ENCODE peak calls at places on chromosome 16, in nine cellular contexts. One of them, this sample, is unnamed.

GRCh38 chr16:83206426-83206825 is 579.7 kb downstream of the CDH13 start:
- DNase-seq in prostate gland: no peak
- DNase-seq in naive thymus-derived CD4-positive, alpha-beta T cell: no peak
- DNase-seq in uterus: no peak
- DNase-seq in MM.1S: no peak
- DNase-seq in brain microvascular endothelial cell: peak; percentile 45
- DNase-seq in HFF-Myc: no peak
- DNase-seq in cardiac fibroblast: peak; percentile 22
- DNase-seq in astrocyte: peak; percentile 37
- DNase-seq in this sample: no peak

GRCh38 chr16:8725513-8726178 is 51.2 kb downstream of the ABAT start:
- DNase-seq in uterus: no peak
- DNase-seq in brain microvascular endothelial cell: no peak
- DNase-seq in HFF-Myc: no peak
- DNase-seq in MM.1S: no peak
- DNase-seq in cardiac fibroblast: no peak
- DNase-seq in naive thymus-derived CD4-positive, alpha-beta T cell: no peak
- DNase-seq in prostate gland: no peak
- DNase-seq in astrocyte: no peak
- DNase-seq in this sample: no peak

GRCh38 chr16:14264560-14264959 is 193.4 kb downstream of the MRTFB start:
- DNase-seq in prostate gland: no peak
- DNase-seq in naive thymus-derived CD4-positive, alpha-beta T cell: no peak
- DNase-seq in uterus: no peak
- DNase-seq in brain microvascular endothelial cell: no peak
- DNase-seq in astrocyte: no peak
- DNase-seq in HFF-Myc: no peak
- DNase-seq in cardiac fibroblast: no peak
- DNase-seq in MM.1S: no peak
- DNase-seq in this sample: no peak

GRCh38 chr16:3597226-3597625 is 14.2 kb downstream of the SLX4 start:
- DNase-seq in HFF-Myc: no peak
- DNase-seq in cardiac fibroblast: no peak
- DNase-seq in MM.1S: no peak
- DNase-seq in naive thymus-derived CD4-positive, alpha-beta T cell: no peak
- DNase-seq in prostate gland: no peak
- DNase-seq in astrocyte: no peak
- DNase-seq in uterus: no peak
- DNase-seq in brain microvascular endothelial cell: no peak
- DNase-seq in this sample: no peak

GRCh38 chr16:15466886-15467781 is 32.7 kb downstream of the BMERB1 start:
- DNase-seq in astrocyte: no peak
- DNase-seq in brain microvascular endothelial cell: no peak
- DNase-seq in uterus: no peak
- DNase-seq in cardiac fibroblast: peak; percentile 38
- DNase-seq in HFF-Myc: no peak
- DNase-seq in naive thymus-derived CD4-positive, alpha-beta T cell: no peak
- DNase-seq in prostate gland: no peak
- DNase-seq in MM.1S: peak; percentile 26
- DNase-seq in this sample: no peak

GRCh38 chr16:67648088-67648763 is 3.3 kb downstream of the CARMIL2 start:
- DNase-seq in cardiac fibroblast: no peak
- DNase-seq in prostate gland: no peak
- DNase-seq in HFF-Myc: no peak
- DNase-seq in uterus: no peak
- DNase-seq in naive thymus-derived CD4-positive, alpha-beta T cell: no peak
- DNase-seq in astrocyte: no peak
- DNase-seq in MM.1S: no peak
- DNase-seq in brain microvascular endothelial cell: no peak
- DNase-seq in this sample: no peak

GRCh38 chr16:5621826-5622225 is 524.2 kb upstream of the EEF2KMT start:
- DNase-seq in HFF-Myc: no peak
- DNase-seq in MM.1S: no peak
- DNase-seq in brain microvascular endothelial cell: no peak
- DNase-seq in uterus: no peak
- DNase-seq in astrocyte: no peak
- DNase-seq in cardiac fibroblast: peak; percentile 1
- DNase-seq in naive thymus-derived CD4-positive, alpha-beta T cell: no peak
- DNase-seq in prostate gland: no peak
- DNase-seq in this sample: no peak

GRCh38 chr16:30637952-30638351 is 12.8 kb upstream of the PRR14 start:
- DNase-seq in naive thymus-derived CD4-positive, alpha-beta T cell: peak; percentile 45
- DNase-seq in MM.1S: peak; percentile 46
- DNase-seq in uterus: no peak
- DNase-seq in astrocyte: no peak
- DNase-seq in HFF-Myc: peak; percentile 44
- DNase-seq in prostate gland: no peak
- DNase-seq in brain microvascular endothelial cell: peak; percentile 42
- DNase-seq in cardiac fibroblast: peak; percentile 69
- DNase-seq in this sample: no peak

GRCh38 chr16:9136596-9136995 is 45.2 kb downstream of the HAPSTR1 start:
- DNase-seq in MM.1S: no peak
- DNase-seq in HFF-Myc: no peak
- DNase-seq in uterus: no peak
- DNase-seq in brain microvascular endothelial cell: no peak
- DNase-seq in prostate gland: no peak
- DNase-seq in cardiac fibroblast: no peak
- DNase-seq in naive thymus-derived CD4-positive, alpha-beta T cell: no peak
- DNase-seq in astrocyte: no peak
- DNase-seq in this sample: no peak

GRCh38 chr16:1287982-1288670 is 21.3 kb upstream of the UBE2I start:
- DNase-seq in brain microvascular endothelial cell: no peak
- DNase-seq in prostate gland: no peak
- DNase-seq in uterus: no peak
- DNase-seq in cardiac fibroblast: peak; percentile 22
- DNase-seq in MM.1S: no peak
- DNase-seq in naive thymus-derived CD4-positive, alpha-beta T cell: no peak
- DNase-seq in astrocyte: no peak
- DNase-seq in HFF-Myc: no peak
- DNase-seq in this sample: no peak

DNA sequence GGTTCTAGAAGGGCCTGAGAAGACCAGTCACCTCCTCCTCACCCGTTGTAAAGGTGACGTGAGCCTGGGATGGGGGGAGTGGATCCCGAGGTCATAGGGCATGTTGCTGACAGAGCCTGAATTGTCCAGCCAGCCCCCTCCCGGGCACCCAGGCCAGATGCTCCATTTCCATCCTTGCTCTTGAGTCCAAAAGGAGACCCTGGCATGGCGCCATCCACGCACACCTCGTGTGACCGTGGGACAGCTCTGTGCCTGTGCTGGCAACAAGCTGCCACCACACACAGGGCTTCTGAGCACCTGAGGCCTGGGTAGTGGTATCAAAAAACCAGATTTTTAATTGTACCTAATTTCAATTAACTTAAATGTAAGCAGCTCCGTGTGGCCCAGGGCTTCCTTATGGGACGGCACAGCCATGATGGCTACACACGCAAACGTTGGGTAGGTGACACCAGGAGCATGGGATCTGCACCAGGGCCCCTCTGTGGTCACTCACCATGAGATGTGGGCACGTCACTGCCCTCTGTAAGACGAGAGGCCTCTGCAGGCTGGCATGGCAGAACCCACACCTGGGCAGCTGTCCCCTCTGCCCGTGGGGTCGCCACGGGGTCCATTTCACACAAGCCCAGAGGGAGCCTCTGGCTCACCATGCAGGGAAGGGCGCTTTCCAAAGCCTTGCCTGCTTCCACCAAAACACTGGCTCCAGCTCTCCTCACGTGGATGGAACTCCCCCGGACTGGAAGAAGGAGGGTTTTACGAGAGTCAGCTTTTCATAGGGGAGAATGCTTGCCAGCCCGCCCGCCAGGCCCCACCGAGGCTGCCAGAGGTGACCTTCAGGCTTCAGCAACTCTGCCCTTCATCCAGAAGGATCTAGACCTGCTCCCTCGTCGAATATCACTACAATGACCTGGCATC is 37.5 kb upstream of the ZNF469 start:
- DNase-seq in prostate gland: no peak
- DNase-seq in brain microvascular endothelial cell: no peak
- DNase-seq in uterus: no peak
- DNase-seq in HFF-Myc: no peak
- DNase-seq in MM.1S: no peak
- DNase-seq in astrocyte: no peak
- DNase-seq in naive thymus-derived CD4-positive, alpha-beta T cell: no peak
- DNase-seq in cardiac fibroblast: no peak
- DNase-seq in this sample: no peak
- H3K4me3 ChIP-seq in prostate gland: no peak overlapping the region
- H3K4me3 ChIP-seq in brain microvascular endothelial cell: no peak overlapping the region
- H3K4me3 ChIP-seq in uterus: no peak overlapping the region
- H3K4me3 ChIP-seq in HFF-Myc: no peak overlapping the region
- H3K4me3 ChIP-seq in MM.1S: no peak overlapping the region
- H3K4me3 ChIP-seq in astrocyte: no peak overlapping the region
- H3K4me3 ChIP-seq in naive thymus-derived CD4-positive, alpha-beta T cell: no peak overlapping the region
- H3K4me3 ChIP-seq in cardiac fibroblast: no peak overlapping the region
- H3K4me3 ChIP-seq in this sample: no peak overlapping the region

GRCh38 chr16:28923652-28924398 is 1.2 kb downstream of the RABEP2 start:
- DNase-seq in naive thymus-derived CD4-positive, alpha-beta T cell: no peak
- DNase-seq in prostate gland: no peak
- DNase-seq in brain microvascular endothelial cell: no peak
- DNase-seq in cardiac fibroblast: no peak
- DNase-seq in MM.1S: peak; percentile 79
- DNase-seq in astrocyte: no peak
- DNase-seq in uterus: no peak
- DNase-seq in HFF-Myc: no peak
- DNase-seq in this sample: no peak
- H3K4me3 ChIP-seq in naive thymus-derived CD4-positive, alpha-beta T cell: no peak overlapping the region
- H3K4me3 ChIP-seq in prostate gland: peak overlapping the region; percentile 77
- H3K4me3 ChIP-seq in brain microvascular endothelial cell: peak overlapping the region; percentile 84
- H3K4me3 ChIP-seq in cardiac fibroblast: no peak overlapping the region
- H3K4me3 ChIP-seq in MM.1S: peak overlapping the region; percentile 87
- H3K4me3 ChIP-seq in astrocyte: peak overlapping the region; percentile 79
- H3K4me3 ChIP-seq in uterus: no peak overlapping the region
- H3K4me3 ChIP-seq in HFF-Myc: peak overlapping the region; percentile 72
- H3K4me3 ChIP-seq in this sample: no peak overlapping the region

GRCh38 chr16:23302045-23302956 is at the start of gene SCNN1B:
- DNase-seq in uterus: no peak
- DNase-seq in cardiac fibroblast: no peak
- DNase-seq in brain microvascular endothelial cell: no peak
- DNase-seq in prostate gland: peak; percentile 46
- DNase-seq in naive thymus-derived CD4-positive, alpha-beta T cell: no peak
- DNase-seq in astrocyte: no peak
- DNase-seq in HFF-Myc: no peak
- DNase-seq in MM.1S: peak; percentile 91
- DNase-seq in this sample: no peak

GRCh38 chr16:23303685-23304084 is 1.6 kb downstream of the SCNN1B start:
- DNase-seq in MM.1S: no peak
- DNase-seq in brain microvascular endothelial cell: no peak
- DNase-seq in cardiac fibroblast: no peak
- DNase-seq in naive thymus-derived CD4-positive, alpha-beta T cell: no peak
- DNase-seq in HFF-Myc: no peak
- DNase-seq in astrocyte: no peak
- DNase-seq in prostate gland: no peak
- DNase-seq in uterus: no peak
- DNase-seq in this sample: no peak

GRCh38 chr16:23298290-23298689 is 3.8 kb upstream of the SCNN1B start:
- DNase-seq in HFF-Myc: no peak
- DNase-seq in prostate gland: no peak
- DNase-seq in cardiac fibroblast: no peak
- DNase-seq in brain microvascular endothelial cell: no peak
- DNase-seq in MM.1S: no peak
- DNase-seq in uterus: no peak
- DNase-seq in naive thymus-derived CD4-positive, alpha-beta T cell: no peak
- DNase-seq in astrocyte: no peak
- DNase-seq in this sample: no peak

GRCh38 chr16:23304620-23305019 is 2.5 kb downstream of the SCNN1B start:
- DNase-seq in brain microvascular endothelial cell: no peak
- DNase-seq in HFF-Myc: no peak
- DNase-seq in cardiac fibroblast: no peak
- DNase-seq in prostate gland: no peak
- DNase-seq in astrocyte: no peak
- DNase-seq in uterus: no peak
- DNase-seq in MM.1S: no peak
- DNase-seq in naive thymus-derived CD4-positive, alpha-beta T cell: no peak
- DNase-seq in this sample: no peak

DNA sequence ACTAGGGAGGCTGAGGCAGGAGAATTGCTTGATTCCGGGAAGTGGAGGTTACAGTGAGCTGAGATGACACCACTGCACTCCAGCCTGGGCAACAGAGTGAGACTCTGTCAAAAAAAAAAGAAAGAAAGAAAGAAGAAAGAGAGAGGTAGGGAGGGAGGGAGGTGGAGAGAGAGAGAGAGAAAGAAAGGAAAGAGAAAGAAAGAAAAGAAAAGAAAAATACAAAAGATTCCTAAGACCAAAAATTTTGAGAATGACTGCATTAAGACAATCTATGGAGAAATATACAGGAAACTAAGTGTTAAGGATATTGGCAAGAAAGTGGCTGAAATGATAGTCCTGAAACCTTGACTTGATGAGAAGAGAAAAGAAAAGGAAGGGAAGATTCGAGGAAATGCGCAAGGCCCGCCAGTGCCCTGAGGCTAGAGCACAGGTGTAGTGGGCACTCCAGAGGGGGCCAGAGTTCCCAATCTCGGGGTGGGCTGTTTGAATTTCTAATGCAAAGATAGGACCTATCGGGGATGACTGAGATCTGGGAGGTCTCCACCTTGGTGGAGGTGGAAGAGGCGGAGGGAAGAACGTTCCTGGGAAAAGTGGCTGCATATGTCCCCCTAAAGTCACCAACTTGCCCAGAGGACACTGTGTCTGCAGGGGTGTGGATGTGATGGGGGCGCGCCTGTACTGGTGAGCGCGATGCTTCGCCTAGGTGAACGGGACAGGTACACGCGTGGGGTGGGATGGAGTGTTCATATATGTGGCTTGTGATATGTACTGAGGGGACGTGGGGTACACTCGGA is 654 bp upstream of the SCNN1B start:
- DNase-seq in HFF-Myc: no peak
- DNase-seq in naive thymus-derived CD4-positive, alpha-beta T cell: no peak
- DNase-seq in brain microvascular endothelial cell: no peak
- DNase-seq in prostate gland: no peak
- DNase-seq in astrocyte: no peak
- DNase-seq in MM.1S: no peak
- DNase-seq in uterus: no peak
- DNase-seq in cardiac fibroblast: no peak
- DNase-seq in this sample: no peak
- H3K4me3 ChIP-seq in HFF-Myc: no peak overlapping the region
- H3K4me3 ChIP-seq in naive thymus-derived CD4-positive, alpha-beta T cell: no peak overlapping the region
- H3K4me3 ChIP-seq in brain microvascular endothelial cell: no peak overlapping the region
- H3K4me3 ChIP-seq in prostate gland: peak overlapping the region; percentile 29
- H3K4me3 ChIP-seq in astrocyte: no peak overlapping the region
- H3K4me3 ChIP-seq in MM.1S: peak overlapping the region; percentile 78
- H3K4me3 ChIP-seq in uterus: no peak overlapping the region
- H3K4me3 ChIP-seq in cardiac fibroblast: no peak overlapping the region
- H3K4me3 ChIP-seq in this sample: no peak overlapping the region

DNA sequence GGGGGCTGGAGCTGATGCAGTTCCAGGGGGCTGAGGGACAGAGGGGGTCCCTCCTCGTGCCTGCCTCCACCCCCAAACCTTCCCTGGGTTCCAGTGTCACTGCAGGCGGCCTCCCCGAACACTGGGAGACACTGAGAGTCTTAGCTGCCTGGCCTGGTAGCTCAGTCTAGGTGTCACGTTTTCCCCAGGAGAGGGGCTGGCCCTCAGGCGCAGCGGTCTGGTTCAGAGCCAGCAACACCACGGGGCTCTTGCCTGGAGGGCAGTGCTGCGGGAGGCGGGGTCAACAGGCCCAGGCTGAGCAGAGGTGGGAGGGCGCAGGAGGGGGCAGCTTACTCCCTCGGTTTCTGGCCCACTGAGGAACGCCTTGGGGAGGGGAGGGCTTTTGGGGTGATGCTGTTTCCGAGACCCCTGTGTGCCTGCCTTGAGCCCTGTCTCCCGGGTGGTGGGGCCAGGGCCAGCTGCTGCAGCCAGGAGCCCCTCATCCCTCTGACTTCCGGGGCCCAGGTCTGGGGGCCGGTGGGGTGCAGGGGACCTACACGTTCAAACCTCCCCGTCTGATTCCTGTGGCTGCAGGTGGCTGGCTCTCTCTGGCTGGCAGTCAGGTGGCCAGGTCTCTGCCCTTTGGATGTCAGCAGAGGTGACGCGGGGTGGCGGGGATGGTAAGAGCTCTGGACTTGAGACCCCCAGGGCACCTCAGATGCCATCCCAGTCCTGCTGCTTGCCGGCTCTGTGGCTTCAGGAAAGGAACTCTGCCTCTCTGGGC is 89.3 kb upstream of the GSE1 start:
- DNase-seq in uterus: no peak
- DNase-seq in cardiac fibroblast: peak; percentile 12
- DNase-seq in naive thymus-derived CD4-positive, alpha-beta T cell: no peak
- DNase-seq in brain microvascular endothelial cell: peak; percentile 32
- DNase-seq in MM.1S: no peak
- DNase-seq in astrocyte: peak; percentile 20
- DNase-seq in HFF-Myc: no peak
- DNase-seq in prostate gland: no peak
- DNase-seq in this sample: no peak
- H3K4me3 ChIP-seq in uterus: no peak overlapping the region
- H3K4me3 ChIP-seq in cardiac fibroblast: no peak overlapping the region
- H3K4me3 ChIP-seq in naive thymus-derived CD4-positive, alpha-beta T cell: no peak overlapping the region
- H3K4me3 ChIP-seq in brain microvascular endothelial cell: no peak overlapping the region
- H3K4me3 ChIP-seq in MM.1S: no peak overlapping the region
- H3K4me3 ChIP-seq in astrocyte: no peak overlapping the region
- H3K4me3 ChIP-seq in HFF-Myc: no peak overlapping the region
- H3K4me3 ChIP-seq in prostate gland: no peak overlapping the region
- H3K4me3 ChIP-seq in this sample: no peak overlapping the region